ENCODE peak calls at places on chromosomes 2 and 18, in six cellular contexts. I is A549, E is GM12878, A is endothelial cell of umbilical vein, K is K562, J is HepG2. N is an unnamed sample.
A peak's percentile ranks its signal among the peaks of the same experiment; 100 is the strongest.

GRCh38 chr2:36322108-36322507 is 33.5 kb upstream of the CRIM1 start:
- DNase-seq in I (no peak), J (peak; percentile 40), K (no peak), E (no peak), A (peak; percentile 70), N (peak; percentile 21)

GRCh38 chr2:240498171-240498957 is 59.4 kb downstream of the ANKMY1 start:
- DNase-seq in I (no peak), K (no peak), A (no peak), J (no peak), E (no peak), N (no peak)

GRCh38 chr2:39370101-39370500 is 67.0 kb downstream of the MAP4K3 start:
- DNase-seq in A (no peak), J (no peak), K (no peak), I (no peak), E (no peak), N (no peak)

GRCh38 chr2:108535380-108535677 is 1.1 kb downstream of the LIMS1 start:
- DNase-seq in J (no peak), A (no peak), E (no peak), K (no peak), I (no peak), N (peak; percentile 39)

GRCh38 chr2:159711562-159712193 is 628 bp upstream of the MARCHF7 start:
- DNase-seq in I (no peak), J (no peak), E (peak; percentile 30), K (no peak), A (no peak), N (no peak)

GRCh38 chr2:45205985-45206384 is 196.7 kb upstream of the SIX2 start:
- DNase-seq in J (no peak), E (no peak), I (no peak), K (no peak), A (no peak), N (no peak)

GRCh38 chr18:55589625-55590291 is 1.8 kb upstream of the TCF4 start:
- DNase-seq in J (no peak), K (peak; percentile 95), A (peak; percentile 97), E (peak; percentile 2), I (peak; percentile 69), N (peak; percentile 85)

GRCh38 chr2:88059979-88060906 is 4.7 kb upstream of the KRCC1 start:
- DNase-seq in I (peak; percentile 70), E (no peak), J (peak; percentile 60), K (peak; percentile 62), A (peak; percentile 54), N (peak; percentile 63)

GRCh38 chr2:27581417-27582128 is 1.3 kb upstream of the ZNF512 start:
- DNase-seq in K (no peak), J (no peak), I (no peak), E (no peak), A (no peak), N (no peak)

GRCh38 chr18:21053127-21053526 is 58.5 kb downstream of the ROCK1 start:
- DNase-seq in E (no peak), J (peak; percentile 69), K (no peak), A (no peak), I (peak; percentile 18), N (no peak)

GRCh38 chr2:42569116-42569711 is 782 bp downstream of the MTA3 start:
- DNase-seq in J (peak; percentile 38), I (peak; percentile 65), K (peak; percentile 38), E (no peak), A (peak; percentile 69), N (peak; percentile 63)

GRCh38 chr2:215505044-215505786 is 69.3 kb upstream of the FN1 start:
- DNase-seq in I (no peak), J (peak; percentile 90), K (peak; percentile 82), E (no peak), A (peak; percentile 81), N (peak; percentile 52)

GRCh38 chr2:236164201-236164982 is 3.8 kb downstream of the GBX2 start:
- DNase-seq in K (no peak), I (no peak), E (no peak), J (no peak), A (peak; percentile 62), N (no peak)

GRCh38 chr2:68909793-68910674 is 38.8 kb upstream of the BMP10 start:
- DNase-seq in E (peak; percentile 40), K (peak; percentile 82), I (peak; percentile 60), J (peak; percentile 58), A (peak; percentile 82), N (peak; percentile 92)

GRCh38 chr2:233830111-233830760 is 24.1 kb downstream of the HJURP start:
- DNase-seq in K (no peak), E (no peak), A (no peak), J (no peak), I (no peak), N (no peak)

GRCh38 chr2:3179208-3179607 is 198.4 kb downstream of the EIPR1 start:
- DNase-seq in A (no peak), K (peak; percentile 12), I (no peak), J (no peak), E (no peak), N (peak; percentile 35)

GRCh38 chr18:812123-812672 is at the start of gene YES1:
- DNase-seq in A (peak; percentile 82), K (peak; percentile 94), E (no peak), I (peak; percentile 59), J (peak; percentile 78), N (peak; percentile 89)
- TF ChIP-seq MYC in A (no peak), K (peak; percentile 78), E (no peak), I (no peak), J (peak; percentile 47), N (no peak)

DNA sequence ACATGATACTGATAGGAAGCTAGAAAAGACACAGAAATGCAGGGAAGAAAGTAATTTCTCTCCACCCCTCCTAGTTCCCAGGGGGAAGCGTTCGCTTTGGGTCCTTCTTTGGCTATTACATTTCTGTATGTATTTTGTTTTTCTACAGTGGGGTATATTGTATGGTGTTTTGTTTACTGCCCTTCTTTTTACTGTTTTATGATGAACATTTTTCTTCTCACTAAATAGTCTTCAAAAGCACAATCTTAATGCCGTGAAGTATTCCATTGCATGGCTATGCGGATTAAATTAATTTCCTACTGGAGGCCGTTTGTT is 354 bp upstream of the TMBIM1 start:
- DNase-seq in E (no peak), J (no peak), K (no peak), A (no peak), I (no peak), N (no peak)
- TF ChIP-seq CTCF in E (no peak), J (no peak), K (no peak), A (no peak), I (no peak), N (no peak)

GRCh38 chr2:219285894-219286425 is 6.8 kb downstream of the DNAJB2 start:
- DNase-seq in E (no peak), K (peak; percentile 87), I (no peak), J (no peak), A (no peak), N (no peak)
- TF ChIP-seq MYC in E (no peak), K (no peak), I (no peak), J (no peak), A (no peak), N (no peak)

GRCh38 chr2:130183500-130184373 is 1.7 kb downstream of the MZT2B start:
- DNase-seq in A (peak; percentile 21), J (peak; percentile 32), I (no peak), K (peak; percentile 44), E (no peak), N (no peak)

GRCh38 chr2:130185896-130186295 is 3.8 kb downstream of the MZT2B start:
- DNase-seq in I (no peak), K (no peak), J (no peak), A (no peak), E (no peak), N (no peak)

GRCh38 chr2:130186391-130186790 is 4.3 kb downstream of the MZT2B start:
- DNase-seq in E (no peak), A (no peak), I (no peak), K (no peak), J (no peak), N (no peak)

GRCh38 chr2:130185436-130185835 is 3.4 kb downstream of the MZT2B start:
- DNase-seq in K (no peak), E (no peak), A (no peak), I (no peak), J (no peak), N (no peak)

GRCh38 chr2:130181338-130181879 is at the start of gene SMPD4:
- DNase-seq in K (peak; percentile 97), J (peak; percentile 96), I (peak; percentile 43), A (peak; percentile 96), E (peak; percentile 80), N (peak; percentile 95)
- TF ChIP-seq CTCF in K (peak; percentile 10), J (no peak), I (no peak), A (no peak), E (no peak), N (no peak)

DNA sequence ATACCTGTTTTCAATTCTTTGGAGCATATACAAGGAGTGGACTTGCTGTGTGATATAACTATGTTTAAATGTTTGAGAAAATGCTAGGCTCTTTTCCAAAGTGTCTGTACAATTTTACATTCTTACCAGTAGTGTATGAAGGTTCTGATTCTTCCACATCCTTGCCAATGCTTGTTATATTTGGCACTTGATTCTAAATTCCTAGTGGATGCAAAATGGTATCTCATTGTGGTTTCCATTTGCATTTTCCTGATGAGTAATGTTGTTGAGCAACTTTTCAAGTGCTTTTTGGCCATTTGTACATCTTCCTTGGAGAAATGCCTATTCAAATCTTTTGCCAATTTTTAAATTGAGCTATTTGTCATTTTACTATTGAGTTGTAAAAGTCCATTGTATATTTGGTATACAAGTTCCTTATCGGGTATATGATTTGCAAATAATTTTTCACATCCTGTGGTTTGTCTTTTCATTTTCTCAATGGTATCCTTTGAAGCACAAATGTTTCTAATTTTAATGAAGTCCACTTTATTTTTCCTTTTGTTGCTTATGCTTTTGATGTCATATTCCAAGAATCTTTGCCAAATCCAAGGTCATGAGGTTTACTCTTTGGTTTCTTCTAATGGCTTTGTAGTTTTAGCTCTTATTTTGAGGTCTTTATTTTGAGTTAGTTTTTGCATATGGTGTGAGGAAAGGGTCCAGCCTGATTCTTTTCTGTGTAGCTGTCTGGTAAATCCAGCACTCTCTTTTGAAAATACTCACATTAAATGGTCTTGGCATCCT is 33.2 kb upstream of the CWC22 start:
- DNase-seq in J (no peak), E (no peak), I (no peak), A (no peak), K (no peak), N (no peak)
- TF ChIP-seq MYC in J (no peak), E (no peak), I (no peak), A (no peak), K (no peak), N (no peak)

N was measured in NB4.